ENCODE peak calls at places on chromosomes 11 and 22, in five cellular contexts. One of them, this sample, is unnamed.

GRCh38 chr11:2271327-2272240 is 1.2 kb upstream of the ASCL2 start:
- DNase-seq in tibial nerve: no peak
- DNase-seq in body of pancreas: no peak
- DNase-seq in transverse colon: no peak
- DNase-seq in sigmoid colon: peak
- DNase-seq in this sample: no peak

GRCh38 chr11:133570376-133570775 is 38.1 kb upstream of the OPCML start:
- DNase-seq in body of pancreas: no peak
- DNase-seq in transverse colon: no peak
- DNase-seq in tibial nerve: no peak
- DNase-seq in sigmoid colon: no peak
- DNase-seq in this sample: no peak

GRCh38 chr11:23205156-23205871 is 345.0 kb upstream of the CCDC179 start:
- DNase-seq in sigmoid colon: no peak
- DNase-seq in body of pancreas: no peak
- DNase-seq in transverse colon: no peak
- DNase-seq in tibial nerve: no peak
- DNase-seq in this sample: no peak

GRCh38 chr22:46833228-46833627 is 70.8 kb downstream of the TBC1D22A start:
- DNase-seq in tibial nerve: no peak
- DNase-seq in transverse colon: no peak
- DNase-seq in sigmoid colon: no peak
- DNase-seq in body of pancreas: peak
- DNase-seq in this sample: peak

GRCh38 chr22:25702046-25702445 is 39.9 kb upstream of the MYO18B start:
- DNase-seq in body of pancreas: no peak
- DNase-seq in transverse colon: no peak
- DNase-seq in tibial nerve: no peak
- DNase-seq in sigmoid colon: no peak
- DNase-seq in this sample: no peak

GRCh38 chr22:39289445-39290247 is 29.8 kb downstream of the RPL3 start:
- DNase-seq in tibial nerve: no peak
- DNase-seq in transverse colon: no peak
- DNase-seq in sigmoid colon: no peak
- DNase-seq in body of pancreas: peak
- DNase-seq in this sample: no peak

GRCh38 chr11:9004310-9004945 is 627 bp upstream of the NRIP3 start:
- DNase-seq in tibial nerve: no peak
- DNase-seq in sigmoid colon: no peak
- DNase-seq in body of pancreas: peak
- DNase-seq in transverse colon: peak
- DNase-seq in this sample: no peak

GRCh38 chr11:112780351-112781043 is 180.7 kb upstream of the NCAM1 start:
- DNase-seq in tibial nerve: no peak
- DNase-seq in sigmoid colon: peak
- DNase-seq in body of pancreas: no peak
- DNase-seq in transverse colon: no peak
- DNase-seq in this sample: no peak

GRCh38 chr22:21022955-21023614 is 8.1 kb downstream of the P2RX6 start:
- DNase-seq in tibial nerve: no peak
- DNase-seq in transverse colon: no peak
- DNase-seq in body of pancreas: no peak
- DNase-seq in sigmoid colon: no peak
- DNase-seq in this sample: no peak

GRCh38 chr22:33472462-33473344 is 414.5 kb upstream of the SYN3 start:
- DNase-seq in transverse colon: no peak
- DNase-seq in tibial nerve: no peak
- DNase-seq in body of pancreas: no peak
- DNase-seq in sigmoid colon: no peak
- DNase-seq in this sample: no peak
- H3K4me3 ChIP-seq in transverse colon: no peak
- H3K4me3 ChIP-seq in tibial nerve: no peak
- H3K4me3 ChIP-seq in body of pancreas: no peak
- H3K4me3 ChIP-seq in sigmoid colon: no peak
- H3K4me3 ChIP-seq in this sample: no peak

DNA sequence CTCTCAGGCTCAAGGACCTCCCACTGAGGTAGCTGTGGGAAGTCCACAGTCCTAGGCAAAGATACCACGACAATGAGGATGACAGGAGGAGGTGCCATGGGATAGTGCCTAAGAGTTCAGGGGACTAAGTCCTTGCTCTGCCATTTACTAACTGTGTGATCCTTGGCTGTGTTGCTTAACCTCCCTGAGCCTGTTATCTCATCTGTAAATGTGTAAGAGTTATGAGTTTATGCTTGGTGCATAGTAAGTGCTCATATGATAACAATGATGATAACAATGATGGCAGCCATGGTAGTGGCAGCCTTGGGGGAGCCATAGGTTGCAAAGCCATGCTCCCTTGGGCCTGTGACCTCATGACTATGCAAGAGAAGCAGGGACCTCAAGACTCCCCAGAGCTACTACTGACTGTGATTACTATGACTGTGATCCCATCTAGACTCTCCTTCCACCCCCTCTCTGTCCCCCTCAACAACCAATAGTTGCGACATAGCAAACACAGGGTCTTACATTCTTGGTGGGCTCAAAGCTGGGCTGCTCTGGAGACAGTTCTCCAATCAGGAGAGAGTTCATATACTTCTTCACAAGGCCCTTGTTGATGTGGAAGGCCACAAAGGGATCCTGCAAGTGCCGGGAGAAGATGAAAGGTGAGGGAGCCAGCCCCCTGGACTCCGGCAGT is 3.9 kb downstream of the FADS1 start:
- DNase-seq in tibial nerve: no peak
- DNase-seq in sigmoid colon: no peak
- DNase-seq in transverse colon: no peak
- DNase-seq in body of pancreas: no peak
- DNase-seq in this sample: no peak
- H3K27ac ChIP-seq in tibial nerve: no peak
- H3K27ac ChIP-seq in sigmoid colon: no peak
- H3K27ac ChIP-seq in transverse colon: no peak
- H3K27ac ChIP-seq in body of pancreas: no peak
- H3K27ac ChIP-seq in this sample: no peak

GRCh38 chr11:111727431-111727830 is 38.8 kb downstream of the PPP2R1B start:
- DNase-seq in transverse colon: no peak
- DNase-seq in sigmoid colon: no peak
- DNase-seq in body of pancreas: no peak
- DNase-seq in tibial nerve: no peak
- DNase-seq in this sample: no peak

GRCh38 chr11:111730871-111731591 is 35.2 kb downstream of the PPP2R1B start:
- DNase-seq in transverse colon: peak
- DNase-seq in tibial nerve: no peak
- DNase-seq in sigmoid colon: peak
- DNase-seq in body of pancreas: peak
- DNase-seq in this sample: no peak

GRCh38 chr11:111731839-111732238 is 34.4 kb downstream of the PPP2R1B start:
- DNase-seq in tibial nerve: no peak
- DNase-seq in transverse colon: no peak
- DNase-seq in sigmoid colon: no peak
- DNase-seq in body of pancreas: no peak
- DNase-seq in this sample: no peak

GRCh38 chr11:111729441-111729840 is 36.7 kb downstream of the PPP2R1B start:
- DNase-seq in body of pancreas: no peak
- DNase-seq in sigmoid colon: no peak
- DNase-seq in tibial nerve: no peak
- DNase-seq in transverse colon: no peak
- DNase-seq in this sample: no peak

GRCh38 chr11:111730031-111730430 is 36.2 kb downstream of the PPP2R1B start:
- DNase-seq in tibial nerve: no peak
- DNase-seq in body of pancreas: no peak
- DNase-seq in transverse colon: no peak
- DNase-seq in sigmoid colon: no peak
- DNase-seq in this sample: no peak
- H3K4me3 ChIP-seq in tibial nerve: no peak
- H3K4me3 ChIP-seq in body of pancreas: no peak
- H3K4me3 ChIP-seq in transverse colon: no peak
- H3K4me3 ChIP-seq in sigmoid colon: no peak
- H3K4me3 ChIP-seq in this sample: no peak

GRCh38 chr11:76147106-76147735 is 59.1 kb downstream of the WNT11 start:
- DNase-seq in tibial nerve: no peak
- DNase-seq in transverse colon: peak
- DNase-seq in sigmoid colon: no peak
- DNase-seq in body of pancreas: no peak
- DNase-seq in this sample: no peak
- H3K27ac ChIP-seq in tibial nerve: no peak
- H3K27ac ChIP-seq in transverse colon: peak
- H3K27ac ChIP-seq in sigmoid colon: no peak
- H3K27ac ChIP-seq in body of pancreas: no peak
- H3K27ac ChIP-seq in this sample: no peak

GRCh38 chr11:58762284-58763119 is 30.8 kb upstream of the GLYAT start:
- DNase-seq in tibial nerve: no peak
- DNase-seq in body of pancreas: no peak
- DNase-seq in transverse colon: no peak
- DNase-seq in sigmoid colon: no peak
- DNase-seq in this sample: no peak
- H3K4me3 ChIP-seq in tibial nerve: no peak
- H3K4me3 ChIP-seq in body of pancreas: no peak
- H3K4me3 ChIP-seq in transverse colon: no peak
- H3K4me3 ChIP-seq in sigmoid colon: no peak
- H3K4me3 ChIP-seq in this sample: no peak

This sample was measured in iPS DF 6.9.